ENCODE peak calls at places on chromosomes 12 and 14, in nine cellular contexts. I, X, C, G, A, K, W, Z and V are unnamed samples.
A peak's percentile ranks its signal among the peaks of the same experiment; 100 is the strongest.

GRCh38 chr12:121568971-121569808 is 11.6 kb downstream of the KDM2B start:
- DNase-seq in Z (no peak), K (peak; percentile 53), G (no peak), C (peak; percentile 49), I (no peak), X (no peak), A (no peak), W (no peak), V (no peak)

GRCh38 chr12:52223411-52224039 is 9.5 kb upstream of the KRT7 start:
- DNase-seq in W (no peak), G (peak; percentile 4), Z (no peak), I (peak; percentile 47), K (peak; percentile 58), X (no peak), A (no peak), C (peak; percentile 59), V (no peak)

GRCh38 chr14:101499080-101499479 is 62.2 kb upstream of the DIO3 start:
- DNase-seq in W (no peak), X (peak; percentile 55), K (no peak), C (no peak), I (no peak), G (peak; percentile 29), A (no peak), Z (no peak), V (peak; percentile 68)

GRCh38 chr12:122888232-122888752 is 7.6 kb downstream of the VPS37B start:
- DNase-seq in X (no peak), K (no peak), G (no peak), Z (no peak), I (peak; percentile 90), W (peak; percentile 77), C (peak; percentile 69), A (no peak), V (no peak)

GRCh38 chr12:57744194-57744776 is 554 bp upstream of the TSPAN31 start:
- DNase-seq in I (no peak), G (peak; percentile 90), A (no peak), W (peak; percentile 72), Z (peak; percentile 43), K (peak; percentile 62), C (peak; percentile 85), X (peak; percentile 60), V (peak; percentile 72)

GRCh38 chr12:4701383-4701782 is 18.8 kb upstream of the GALNT8 start:
- DNase-seq in W (no peak), G (no peak), K (no peak), A (no peak), X (no peak), C (peak; percentile 4), Z (no peak), I (no peak), V (no peak)

GRCh38 chr12:45660330-45660729 is 69.2 kb upstream of the ARID2 start:
- DNase-seq in I (peak; percentile 91), A (peak; percentile 84), W (no peak), C (peak; percentile 79), G (no peak), X (no peak), Z (no peak), K (peak; percentile 28), V (no peak)

GRCh38 chr14:60931206-60931605 is 49.7 kb downstream of the TRMT5 start:
- DNase-seq in G (no peak), X (no peak), K (no peak), C (peak; percentile 24), W (no peak), A (no peak), Z (no peak), I (no peak), V (no peak)

GRCh38 chr14:70821916-70822705 is 12.8 kb upstream of the MAP3K9 start:
- DNase-seq in A (no peak), C (peak; percentile 35), G (peak; percentile 89), Z (peak; percentile 13), X (peak; percentile 59), K (peak; percentile 33), W (no peak), I (peak; percentile 41), V (no peak)

GRCh38 chr12:90292183-90292582 is 583.5 kb upstream of the ATP2B1 start:
- DNase-seq in G (no peak), C (no peak), A (no peak), X (no peak), K (no peak), I (no peak), Z (no peak), W (no peak), V (no peak)

DNA sequence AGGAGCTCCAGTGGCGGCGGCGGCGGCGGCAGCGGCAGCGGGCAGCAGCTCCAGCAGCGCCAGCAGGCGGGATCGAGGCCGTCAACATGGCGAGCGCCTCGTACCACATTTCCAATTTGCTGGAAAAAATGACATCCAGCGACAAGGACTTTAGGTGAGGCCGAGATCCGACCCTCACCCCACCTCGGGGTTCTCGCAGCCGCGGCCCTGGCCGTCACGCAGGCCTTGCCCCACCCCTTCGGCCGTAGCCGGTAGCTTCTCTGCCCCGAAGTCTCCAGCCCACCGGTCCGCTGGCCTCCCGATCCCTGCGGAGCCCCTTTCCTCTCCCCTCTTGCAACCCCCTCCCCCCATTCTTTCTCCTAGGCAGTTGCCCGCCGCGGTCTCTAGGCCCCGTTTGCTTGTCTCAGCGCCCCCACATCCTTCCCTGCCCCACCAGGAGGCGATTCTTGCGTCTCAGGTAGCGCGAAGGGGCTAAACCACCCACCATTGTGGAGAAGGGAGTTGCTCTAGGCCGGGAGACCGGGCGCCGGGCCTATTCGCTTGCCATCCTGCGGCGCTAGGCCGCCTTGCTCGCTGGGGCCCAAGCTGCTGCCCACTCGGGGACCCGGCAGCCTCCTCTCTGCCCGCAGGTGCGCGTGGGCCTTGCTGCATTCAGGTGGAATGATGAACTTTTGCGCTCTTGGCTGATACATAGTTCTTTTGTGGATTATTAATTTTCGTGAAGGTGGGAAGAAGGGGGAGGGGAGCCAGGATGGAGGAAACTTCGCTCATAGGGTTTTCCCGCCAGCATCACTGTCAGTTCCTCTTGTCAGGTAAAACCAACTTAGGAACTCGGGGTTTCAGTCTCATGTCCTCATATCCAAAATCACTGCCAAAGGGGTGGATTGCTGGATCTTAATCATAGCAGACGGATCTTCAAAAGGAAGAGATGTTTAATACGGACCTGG is 747 bp downstream of the CAND1 start:
- DNase-seq in I (peak; percentile 33), X (peak; percentile 59), Z (no peak), C (no peak), W (no peak), K (no peak), A (no peak), G (peak; percentile 93), V (no peak)
- TF ChIP-seq CTCF in I (no peak), X (no peak), Z (no peak), C (no peak), W (no peak), K (peak; percentile 30), A (no peak), G (no peak), V (peak; percentile 46)

GRCh38 chr12:48159976-48160525 is 2.7 kb upstream of the ASB8 start:
- DNase-seq in X (no peak), W (no peak), A (no peak), Z (no peak), I (no peak), G (no peak), C (peak; percentile 21), K (no peak), V (no peak)

GRCh38 chr12:48160807-48161206 is 3.5 kb upstream of the ASB8 start:
- DNase-seq in C (no peak), X (no peak), I (no peak), W (peak; percentile 34), A (no peak), G (no peak), Z (no peak), K (no peak), V (no peak)

GRCh38 chr12:48156648-48157015 is 683 bp downstream of the ASB8 start:
- DNase-seq in G (no peak), A (no peak), C (peak; percentile 3), W (no peak), X (no peak), I (no peak), Z (no peak), K (no peak), V (no peak)

GRCh38 chr12:48157889-48158370 is 615 bp upstream of the ASB8 start:
- DNase-seq in A (no peak), K (no peak), G (no peak), Z (no peak), X (no peak), W (no peak), I (no peak), C (no peak), V (no peak)

GRCh38 chr12:48157016-48157888 is at the start of gene ASB8:
- DNase-seq in C (peak; percentile 97), G (peak; percentile 99), I (peak; percentile 98), Z (peak; percentile 91), X (peak; percentile 98), K (peak; percentile 96), W (peak; percentile 98), A (peak; percentile 96), V (peak; percentile 99)
- TF ChIP-seq CTCF in C (peak; percentile 48), G (peak; percentile 57), I (peak; percentile 57), Z (peak; percentile 45), X (peak; percentile 82), K (peak; percentile 69), W (no peak), A (peak; percentile 35), V (peak; percentile 73)

DNA sequence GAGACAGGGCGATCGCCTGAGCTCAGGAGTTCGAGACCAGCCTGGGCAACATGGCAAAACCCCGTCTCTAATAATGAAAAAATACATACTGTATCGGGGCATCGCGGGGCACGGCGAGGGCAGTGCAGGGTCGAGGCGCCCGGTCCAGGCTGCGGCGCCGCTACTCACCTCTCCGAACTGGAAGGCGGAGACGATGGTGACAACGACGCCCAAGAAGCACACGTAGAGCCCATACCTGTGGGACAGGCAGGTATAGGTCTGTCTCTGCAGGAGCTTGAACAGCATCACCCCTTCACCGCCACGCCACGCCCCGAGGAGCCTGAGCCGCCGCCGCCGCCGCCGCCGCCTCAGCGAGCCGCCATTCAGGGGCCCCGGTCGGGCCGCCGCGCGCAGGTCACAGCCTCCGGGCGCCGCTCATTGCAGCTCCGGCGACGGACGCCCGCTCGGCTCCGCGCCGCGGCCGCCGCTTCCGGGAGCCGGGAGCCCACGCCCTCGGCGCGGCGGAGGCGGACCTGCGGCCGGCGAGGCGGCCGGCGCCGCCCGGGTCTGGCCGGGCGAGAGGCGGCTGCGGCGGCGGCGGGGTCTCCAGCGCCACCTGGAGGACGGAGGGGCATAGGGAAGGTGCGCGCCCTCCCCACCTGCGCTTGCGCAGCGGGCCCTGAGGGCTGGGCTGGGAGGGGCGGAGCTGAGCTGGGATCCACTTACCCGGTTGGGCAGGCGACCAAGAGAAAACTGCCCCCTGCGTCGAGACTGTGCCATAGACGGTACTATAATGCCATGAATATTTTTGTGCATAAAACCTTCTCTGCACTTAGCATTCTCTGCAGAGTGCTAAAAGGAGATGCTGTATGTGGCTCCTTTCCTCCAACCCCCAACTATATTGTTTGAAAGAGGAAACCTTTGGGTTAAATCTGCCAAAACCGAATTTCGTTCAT is at the start of gene GNPTAB:
- DNase-seq in G (peak; percentile 99), W (peak; percentile 89), Z (peak; percentile 54), A (peak; percentile 75), K (peak; percentile 88), X (peak; percentile 87), I (peak; percentile 96), C (peak; percentile 88), V (peak; percentile 91)
- TF ChIP-seq CTCF in G (peak; percentile 86), W (no peak), Z (peak; percentile 61), A (peak; percentile 53), K (peak; percentile 83), X (peak; percentile 84), I (peak; percentile 69), C (peak; percentile 94), V (peak; percentile 81)

DNA sequence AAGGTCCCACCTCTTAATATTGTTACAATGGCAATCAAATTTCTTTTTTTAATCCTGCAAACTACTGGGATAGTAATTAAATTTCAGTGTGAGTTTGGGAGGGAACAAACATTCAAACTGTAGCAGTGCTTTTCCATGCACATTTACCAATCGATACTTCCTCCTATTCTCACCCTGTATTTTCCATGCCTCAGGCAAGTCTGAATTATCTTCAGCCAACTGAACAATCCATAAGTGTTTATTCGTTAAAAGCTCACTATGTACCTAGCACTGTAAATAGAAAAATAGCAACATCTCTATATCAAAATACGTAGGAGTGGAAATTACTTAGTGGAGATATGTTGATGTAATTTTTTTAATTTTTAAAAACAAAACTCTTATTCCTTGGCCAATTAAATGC is 43.5 kb downstream of the CCDC177 start:
- DNase-seq in X (no peak), A (no peak), K (no peak), W (no peak), I (no peak), G (no peak), Z (no peak), C (no peak), V (no peak)
- TF ChIP-seq CTCF in X (no peak), A (no peak), K (no peak), W (no peak), I (no peak), G (no peak), Z (no peak), C (no peak), V (no peak)